ENCODE peak calls at places on chromosomes 4 and X, in five cellular contexts. K is MG63, Q is fibroblast of lung, O is endodermal cell, F is cardiac muscle cell. D is an unnamed sample.

GRCh38 chr4:186739317-186739716 is 15.7 kb upstream of the FAT1 start:
- DNase-seq in O (no peak), Q (no peak), K (no peak), F (no peak), D (no peak)

GRCh38 chr4:187996502-187997177 is 1.1 kb downstream of the ZFP42 start:
- DNase-seq in O (peak; percentile 90), Q (no peak), F (no peak), K (no peak), D (no peak)

GRCh38 chr4:126318376-126318775 is 1003.6 kb downstream of the FAT4 start:
- DNase-seq in Q (no peak), K (no peak), F (no peak), O (no peak), D (no peak)

GRCh38 chr4:123621072-123621705 is 224.6 kb downstream of the SPRY1 start:
- DNase-seq in Q (no peak), O (no peak), F (no peak), K (peak; percentile 14), D (no peak)

GRCh38 chrX:63561425-63561824 is 210.3 kb upstream of the SPIN4 start:
- DNase-seq in Q (no peak), F (peak; percentile 7), O (no peak), K (no peak), D (no peak)

GRCh38 chr4:44670466-44671199 is 7.6 kb upstream of the GUF1 start:
- DNase-seq in K (no peak), F (no peak), Q (no peak), O (no peak), D (no peak)

GRCh38 chr4:158446106-158446505 is 75.6 kb upstream of the RXFP1 start:
- DNase-seq in O (no peak), F (no peak), K (peak; percentile 34), Q (peak; percentile 94), D (no peak)

GRCh38 chrX:1598021-1598875 is 6.8 kb downstream of the AKAP17A start:
- DNase-seq in O (peak; percentile 33), K (no peak), Q (no peak), F (no peak), D (no peak)

GRCh38 chr4:41747230-41748055 is 1.1 kb downstream of the PHOX2B start:
- DNase-seq in Q (no peak), F (no peak), K (no peak), O (peak; percentile 77), D (no peak)

GRCh38 chr4:101200561-101200960 is 146.8 kb downstream of the PPP3CA start:
- DNase-seq in F (no peak), O (no peak), Q (peak; percentile 98), K (no peak), D (no peak)

GRCh38 chr4:32037391-32037790 is 1317.2 kb downstream of the PCDH7 start:
- DNase-seq in F (no peak), O (no peak), Q (no peak), K (no peak), D (no peak)

GRCh38 chr4:169080970-169081369 is 70.9 kb upstream of the CBR4 start:
- DNase-seq in O (no peak), F (no peak), Q (peak; percentile 90), K (no peak), D (no peak)

GRCh38 chr4:109729563-109730293 is at the start of gene PLA2G12A:
- DNase-seq in Q (peak; percentile 55), F (peak; percentile 83), K (peak; percentile 42), O (peak; percentile 96), D (peak; percentile 56)

GRCh38 chr4:1904042-1904441 is 32.8 kb downstream of the NSD2 start:
- DNase-seq in F (no peak), Q (no peak), K (no peak), O (no peak), D (no peak)

GRCh38 chr4:170025523-170026252 is 507 bp downstream of the MFAP3L start:
- DNase-seq in Q (peak; percentile 15), K (no peak), F (peak; percentile 30), O (peak; percentile 67), D (no peak)

GRCh38 chrX:2390754-2391153 is 110.0 kb downstream of the DHRSX start:
- DNase-seq in Q (no peak), O (no peak), K (no peak), F (no peak), D (no peak)

GRCh38 chr4:103845075-103845474 is 125.3 kb upstream of the TACR3 start:
- DNase-seq in K (no peak), Q (no peak), O (no peak), F (no peak), D (no peak)

GRCh38 chr4:182925298-182925738 is 8.1 kb upstream of the DCTD start:
- DNase-seq in O (peak; percentile 94), F (peak; percentile 75), K (peak; percentile 48), Q (peak; percentile 84), D (peak; percentile 86)

GRCh38 chrX:13658602-13659001 is 5.7 kb downstream of the TCEANC start:
- DNase-seq in Q (peak; percentile 73), F (peak; percentile 69), O (no peak), K (no peak), D (no peak)

GRCh38 chr4:18754180-18754579 is 732.6 kb upstream of the LCORL start:
- DNase-seq in O (no peak), Q (no peak), K (no peak), F (no peak), D (no peak)

GRCh38 chr4:128633067-128633466 is 176.4 kb upstream of the JADE1 start:
- DNase-seq in K (no peak), O (no peak), F (no peak), Q (no peak), D (no peak)

GRCh38 chr4:103887191-103887590 is 167.4 kb upstream of the TACR3 start:
- DNase-seq in F (no peak), Q (no peak), O (no peak), K (no peak), D (no peak)

GRCh38 chr4:51907001-51907669 is 64.2 kb downstream of the DCUN1D4 start:
- DNase-seq in F (no peak), O (no peak), Q (no peak), K (no peak), D (no peak)

GRCh38 chr4:8646296-8647093 is 53.9 kb downstream of the CPZ start:
- DNase-seq in O (peak; percentile 40), Q (no peak), F (no peak), K (no peak), D (no peak)

GRCh38 chrX:14641681-14642655 is 112.6 kb downstream of the GLRA2 start:
- DNase-seq in K (no peak), F (no peak), Q (no peak), O (no peak), D (no peak)

GRCh38 chr4:127291316-127291715 is 341.4 kb upstream of the INTU start:
- DNase-seq in F (no peak), Q (no peak), K (no peak), O (no peak), D (no peak)

GRCh38 chr4:145735777-145736176 is 55.8 kb downstream of the C4orf51 start:
- DNase-seq in F (peak; percentile 2), K (no peak), Q (no peak), O (no peak), D (no peak)

GRCh38 chrX:70444326-70445196 is at the start of gene DLG3:
- DNase-seq in O (peak; percentile 86), F (peak; percentile 57), Q (peak; percentile 44), K (peak; percentile 42), D (peak; percentile 58)

GRCh38 chr4:142707397-142707796 is 138.7 kb downstream of the INPP4B start:
- DNase-seq in Q (no peak), F (no peak), K (no peak), O (no peak), D (no peak)

GRCh38 chr4:164536829-164537228 is 217.1 kb upstream of the SMIM31 start:
- DNase-seq in O (no peak), Q (peak; percentile 39), F (peak; percentile 21), K (peak; percentile 87), D (no peak)

GRCh38 chr4:79141530-79141929 is 184.3 kb downstream of the NAA11 start:
- DNase-seq in Q (peak; percentile 1), F (peak; percentile 82), O (peak; percentile 90), K (no peak), D (no peak)

GRCh38 chrX:17842769-17843525 is 18.2 kb downstream of the RAI2 start:
- DNase-seq in F (no peak), K (no peak), O (no peak), Q (peak; percentile 36), D (no peak)
- H3K27me3 ChIP-seq in F (no peaks in the 10 kb centered on the region), K (no peaks in the 10 kb centered on the region), O (no peaks in the 10 kb centered on the region), Q (no peaks in the 10 kb centered on the region), D (no peaks in the 10 kb centered on the region)

DNA sequence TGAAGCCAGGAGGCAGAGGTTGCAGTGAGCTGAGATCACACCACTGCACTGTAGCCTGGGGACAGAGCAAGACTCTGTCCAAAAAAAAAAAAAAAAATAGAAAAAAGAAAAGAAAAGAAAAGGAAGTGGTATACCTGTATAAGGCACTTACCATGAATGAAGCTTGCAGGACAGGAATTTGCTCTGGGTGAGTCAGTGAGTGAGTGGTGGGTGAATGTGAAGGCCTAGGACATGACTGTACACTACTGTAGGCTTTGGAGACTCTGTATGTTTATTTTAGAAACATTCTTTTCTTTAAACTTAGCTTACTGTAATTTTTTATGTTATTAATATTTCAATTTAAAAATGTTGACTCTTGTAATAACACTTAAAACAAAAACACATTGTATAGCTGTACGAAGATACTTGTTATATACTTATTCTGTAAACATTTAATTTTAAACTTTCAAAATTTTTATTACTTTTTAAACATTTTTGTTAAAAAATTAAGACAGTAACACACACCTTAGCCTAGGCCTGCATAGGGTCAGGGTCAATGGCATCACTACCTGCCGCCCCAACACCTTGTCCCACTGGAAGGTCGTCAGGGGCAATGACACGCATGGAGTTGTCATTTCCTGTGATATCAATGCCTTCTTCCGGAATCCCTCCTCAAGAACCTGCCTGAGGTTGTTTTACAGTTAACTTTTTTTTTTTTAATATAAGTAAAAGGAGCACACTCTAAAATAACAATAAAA is 78.7 kb downstream of the CLNK start:
- DNase-seq in Q (peak; percentile 68), O (no peak), F (no peak), K (peak; percentile 75), D (no peak)
- H3K36me3 ChIP-seq in Q (no peaks in the 10 kb centered on the region), O (no peaks in the 10 kb centered on the region), F (no peaks in the 10 kb centered on the region), K (no peaks in the 10 kb centered on the region), D (no peaks in the 10 kb centered on the region)

GRCh38 chr4:793109-793861 is 32.6 kb downstream of the CPLX1 start:
- DNase-seq in F (no peak), K (no peak), Q (no peak), O (no peak), D (no peak)

GRCh38 chr4:792729-793108 is 33.2 kb downstream of the CPLX1 start:
- DNase-seq in K (no peak), O (no peak), Q (no peak), F (no peak), D (no peak)

GRCh38 chr4:790466-790820 is 35.5 kb downstream of the CPLX1 start:
- DNase-seq in Q (no peak), O (no peak), K (no peak), F (no peak), D (no peak)

GRCh38 chr4:791201-791865 is 34.6 kb downstream of the CPLX1 start:
- DNase-seq in Q (no peak), K (no peak), O (peak; percentile 55), F (no peak), D (no peak)

GRCh38 chr4:791866-792630 is 33.9 kb downstream of the CPLX1 start:
- DNase-seq in K (no peak), Q (no peak), O (peak; percentile 89), F (no peak), D (no peak)
- H3K27me3 ChIP-seq in K (peaks cover 2% of the 10 kb centered on the region), Q (peaks cover 40% of the 10 kb centered on the region), O (peaks cover 56% of the 10 kb centered on the region), F (peaks cover 91% of the 10 kb centered on the region), D (no peaks in the 10 kb centered on the region)

DNA sequence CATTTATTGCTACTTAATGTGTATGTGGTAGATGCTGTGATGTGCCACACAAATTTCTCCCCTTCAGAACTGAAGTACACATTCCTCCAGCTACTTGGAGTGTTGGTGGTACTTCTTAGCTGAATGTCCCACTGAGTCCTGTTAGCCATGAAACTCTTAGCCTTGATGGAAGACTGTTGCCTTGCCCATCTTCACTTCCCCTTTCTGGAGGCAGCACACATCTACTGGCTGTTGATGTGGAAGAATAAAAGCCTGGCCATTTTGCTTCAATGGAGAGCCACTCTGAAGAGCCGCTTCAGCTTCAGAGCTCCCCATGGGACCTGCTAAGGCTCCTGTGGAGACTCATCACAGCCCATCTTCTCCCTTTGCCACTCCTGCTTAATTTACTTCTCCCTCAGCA is 157.7 kb upstream of the PITX2 start:
- DNase-seq in O (no peak), F (no peak), K (no peak), Q (no peak), D (no peak)
- H3K36me3 ChIP-seq in O (no peaks in the 10 kb centered on the region), F (no peaks in the 10 kb centered on the region), K (no peaks in the 10 kb centered on the region), Q (no peaks in the 10 kb centered on the region), D (no peaks in the 10 kb centered on the region)

D was measured in BE2C.